ENCODE peak calls at places on chromosomes 13 and 19, in five cellular contexts. H is HT1080; J is HS-5; V is stimulated activated CD4-positive, alpha-beta T cell treated with anti-CD3 and anti-CD28 coated beads, Interleukin-12 subunit alpha, Interleukin-12 subunit beta, amount 100 ng/mL, for 48 hours; F is pulmonary artery endothelial cell. T is an unnamed sample.

GRCh38 chr19:13363235-13363634 is 143.0 kb downstream of the CACNA1A start:
- DNase-seq in H (no peak), J (no peak), V (no peak), F (no peak), T (no peak)

GRCh38 chr19:55554749-55555152 is 9.4 kb upstream of the SBK3 start:
- DNase-seq in H (no peak), J (no peak), V (no peak), F (no peak), T (no peak)

GRCh38 chr13:109345433-109345941 is 440.9 kb downstream of the IRS2 start:
- DNase-seq in H (peak; percentile 72), J (peak; percentile 43), V (no peak), F (no peak), T (peak; percentile 55)

GRCh38 chr13:45796421-45796960 is 55.1 kb downstream of the SIAH3 start:
- DNase-seq in H (no peak), J (no peak), V (no peak), F (no peak), T (no peak)

GRCh38 chr19:57786906-57787305 is 17.4 kb downstream of the ZNF586 start:
- DNase-seq in H (no peak), J (no peak), V (no peak), F (no peak), T (no peak)

GRCh38 chr13:47545630-47546029 is 455.4 kb downstream of the SUCLA2 start:
- DNase-seq in H (no peak), J (no peak), V (no peak), F (no peak), T (peak; percentile 46)

GRCh38 chr13:28117689-28118377 is 17.5 kb upstream of the FLT3 start:
- DNase-seq in H (no peak), J (no peak), V (no peak), F (no peak), T (no peak)

GRCh38 chr13:49664606-49665005 is 26.7 kb downstream of the EBPL start:
- DNase-seq in H (no peak), J (no peak), V (no peak), F (no peak), T (no peak)

GRCh38 chr13:76865996-76866503 is 20.2 kb downstream of the KCTD12 start:
- DNase-seq in H (no peak), J (no peak), V (no peak), F (no peak), T (no peak)

GRCh38 chr19:10315335-10316214 is at the start of gene FDX2:
- DNase-seq in H (peak; percentile 56), J (peak; percentile 65), V (peak; percentile 91), F (peak; percentile 32), T (peak; percentile 87)

GRCh38 chr19:42284066-42284501 is 15.0 kb downstream of the CIC start:
- DNase-seq in H (no peak), J (no peak), V (peak; percentile 73), F (no peak), T (peak; percentile 90)